ENCODE peak calls at places on chromosomes 4 and X, in six cellular contexts. One of them, this sample, is unnamed. For H3K36me3, the result is how much of the 10 kb centered on the place peaks cover.

GRCh38 chr4:1401409-1402020 is 4.7 kb downstream of the NKX1-1 start:
- DNase-seq in aorta: peak
- DNase-seq in colonic mucosa: no peak
- DNase-seq in sigmoid colon: peak
- DNase-seq in neuronal stem cell: no peak
- DNase-seq in naive thymus-derived CD4-positive, alpha-beta T cell: no peak
- DNase-seq in this sample: peak

GRCh38 chr4:158588285-158588684 is 66.6 kb downstream of the RXFP1 start:
- DNase-seq in aorta: no peak
- DNase-seq in colonic mucosa: no peak
- DNase-seq in sigmoid colon: no peak
- DNase-seq in neuronal stem cell: no peak
- DNase-seq in naive thymus-derived CD4-positive, alpha-beta T cell: no peak
- DNase-seq in this sample: no peak

GRCh38 chrX:723781-724180 is 93.2 kb downstream of the SHOX start:
- DNase-seq in aorta: no peak
- DNase-seq in colonic mucosa: no peak
- DNase-seq in sigmoid colon: peak
- DNase-seq in neuronal stem cell: no peak
- DNase-seq in naive thymus-derived CD4-positive, alpha-beta T cell: no peak
- DNase-seq in this sample: no peak

GRCh38 chr4:147447820-147448219 is 33.1 kb upstream of the EDNRA start:
- DNase-seq in aorta: no peak
- DNase-seq in colonic mucosa: no peak
- DNase-seq in sigmoid colon: no peak
- DNase-seq in neuronal stem cell: no peak
- DNase-seq in naive thymus-derived CD4-positive, alpha-beta T cell: no peak
- DNase-seq in this sample: no peak

GRCh38 chrX:53695901-53696300 is 9.4 kb upstream of the HUWE1 start:
- DNase-seq in aorta: no peak
- DNase-seq in colonic mucosa: no peak
- DNase-seq in sigmoid colon: no peak
- DNase-seq in neuronal stem cell: no peak
- DNase-seq in naive thymus-derived CD4-positive, alpha-beta T cell: no peak
- DNase-seq in this sample: no peak

GRCh38 chr4:34261799-34262314 is 1982.5 kb downstream of the ARAP2 start:
- DNase-seq in aorta: no peak
- DNase-seq in colonic mucosa: no peak
- DNase-seq in sigmoid colon: no peak
- DNase-seq in neuronal stem cell: no peak
- DNase-seq in naive thymus-derived CD4-positive, alpha-beta T cell: no peak
- DNase-seq in this sample: no peak

GRCh38 chr4:74794341-74794801 is at the start of gene BTC:
- DNase-seq in aorta: peak
- DNase-seq in colonic mucosa: peak
- DNase-seq in sigmoid colon: peak
- DNase-seq in neuronal stem cell: peak
- DNase-seq in naive thymus-derived CD4-positive, alpha-beta T cell: no peak
- DNase-seq in this sample: peak

GRCh38 chr4:10079951-10080873 is 36.4 kb downstream of the WDR1 start:
- DNase-seq in aorta: peak
- DNase-seq in colonic mucosa: peak
- DNase-seq in sigmoid colon: peak
- DNase-seq in neuronal stem cell: no peak
- DNase-seq in naive thymus-derived CD4-positive, alpha-beta T cell: no peak
- DNase-seq in this sample: peak

GRCh38 chrX:84187501-84188319 is at the start of gene RPS6KA6:
- DNase-seq in aorta: peak
- DNase-seq in colonic mucosa: peak
- DNase-seq in sigmoid colon: peak
- DNase-seq in neuronal stem cell: peak
- DNase-seq in naive thymus-derived CD4-positive, alpha-beta T cell: no peak
- DNase-seq in this sample: no peak

GRCh38 chr4:54661686-54662085 is 3.9 kb downstream of the KIT start:
- DNase-seq in aorta: no peak
- DNase-seq in colonic mucosa: no peak
- DNase-seq in sigmoid colon: no peak
- DNase-seq in neuronal stem cell: no peak
- DNase-seq in naive thymus-derived CD4-positive, alpha-beta T cell: no peak
- DNase-seq in this sample: no peak

GRCh38 chr4:70722199-70722791 is 531 bp downstream of the RUFY3 start:
- DNase-seq in aorta: no peak
- DNase-seq in colonic mucosa: no peak
- DNase-seq in sigmoid colon: no peak
- DNase-seq in neuronal stem cell: no peak
- DNase-seq in naive thymus-derived CD4-positive, alpha-beta T cell: no peak
- DNase-seq in this sample: no peak

GRCh38 chrX:37472836-37473235 is 98.6 kb upstream of the LANCL3 start:
- DNase-seq in aorta: no peak
- DNase-seq in colonic mucosa: no peak
- DNase-seq in sigmoid colon: no peak
- DNase-seq in neuronal stem cell: no peak
- DNase-seq in naive thymus-derived CD4-positive, alpha-beta T cell: no peak
- DNase-seq in this sample: no peak

GRCh38 chr4:81472249-81473085 is 760 bp upstream of the RASGEF1B start:
- DNase-seq in aorta: peak
- DNase-seq in colonic mucosa: no peak
- DNase-seq in sigmoid colon: peak
- DNase-seq in neuronal stem cell: peak
- DNase-seq in naive thymus-derived CD4-positive, alpha-beta T cell: no peak
- DNase-seq in this sample: no peak

GRCh38 chrX:86935988-86936387 is 581.6 kb upstream of the KLHL4 start:
- DNase-seq in aorta: no peak
- DNase-seq in colonic mucosa: no peak
- DNase-seq in sigmoid colon: no peak
- DNase-seq in neuronal stem cell: no peak
- DNase-seq in naive thymus-derived CD4-positive, alpha-beta T cell: no peak
- DNase-seq in this sample: no peak

GRCh38 chrX:140949231-140949630 is 53.2 kb upstream of the SPANXB1 start:
- DNase-seq in aorta: no peak
- DNase-seq in colonic mucosa: no peak
- DNase-seq in sigmoid colon: no peak
- DNase-seq in neuronal stem cell: no peak
- DNase-seq in naive thymus-derived CD4-positive, alpha-beta T cell: no peak
- DNase-seq in this sample: no peak

GRCh38 chrX:19443886-19444530 is 71.3 kb downstream of the MAP3K15 start:
- DNase-seq in aorta: no peak
- DNase-seq in colonic mucosa: no peak
- DNase-seq in sigmoid colon: no peak
- DNase-seq in neuronal stem cell: no peak
- DNase-seq in naive thymus-derived CD4-positive, alpha-beta T cell: no peak
- DNase-seq in this sample: no peak

DNA sequence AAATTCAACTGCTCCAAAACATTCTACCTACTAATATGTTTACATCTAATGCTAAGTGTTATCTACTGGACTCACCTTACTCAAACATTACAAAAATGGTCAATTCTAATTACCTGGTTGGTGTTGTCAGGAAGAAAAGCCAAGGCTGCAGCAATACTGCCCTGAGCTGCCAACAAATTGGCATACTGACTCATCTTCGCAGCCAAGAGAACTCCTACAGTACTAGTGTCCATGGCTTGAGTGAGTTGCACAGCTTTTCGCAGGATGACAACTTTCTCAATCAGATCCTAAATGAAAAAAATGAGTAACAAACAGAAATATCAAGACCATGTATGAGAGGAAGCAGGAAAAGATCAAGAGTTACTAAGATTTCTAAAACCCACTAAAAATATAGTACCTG is 39.6 kb downstream of the SEC31A start:
- DNase-seq in aorta: no peak
- DNase-seq in colonic mucosa: no peak
- DNase-seq in sigmoid colon: no peak
- DNase-seq in neuronal stem cell: no peak
- DNase-seq in naive thymus-derived CD4-positive, alpha-beta T cell: no peak
- DNase-seq in this sample: no peak
- H3K36me3 ChIP-seq in aorta: under half
- H3K36me3 ChIP-seq in colonic mucosa: under half
- H3K36me3 ChIP-seq in sigmoid colon: under half
- H3K36me3 ChIP-seq in neuronal stem cell: under half
- H3K36me3 ChIP-seq in naive thymus-derived CD4-positive, alpha-beta T cell: half or more
- H3K36me3 ChIP-seq in this sample: under half

DNA sequence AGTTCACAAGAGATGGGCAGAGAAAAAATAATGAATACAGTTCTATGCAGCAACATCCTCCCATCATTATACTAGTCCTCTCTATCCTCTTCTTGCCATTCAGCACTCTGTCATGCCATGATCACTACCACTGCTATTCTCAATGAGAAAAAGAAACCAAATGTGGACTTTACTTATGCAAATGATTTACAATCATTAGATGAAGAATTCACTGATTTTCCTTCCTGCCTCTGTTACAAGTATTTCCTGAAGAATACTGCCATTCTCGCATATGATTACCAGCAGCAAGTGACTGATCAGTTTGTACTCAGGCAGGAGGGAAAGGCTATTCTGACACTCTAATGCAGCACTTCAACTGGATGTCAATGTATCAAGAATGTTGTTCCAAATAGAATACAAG is 50.3 kb downstream of the WDFY3 start:
- DNase-seq in aorta: no peak
- DNase-seq in colonic mucosa: no peak
- DNase-seq in sigmoid colon: no peak
- DNase-seq in neuronal stem cell: no peak
- DNase-seq in naive thymus-derived CD4-positive, alpha-beta T cell: no peak
- DNase-seq in this sample: no peak
- H3K36me3 ChIP-seq in aorta: under half
- H3K36me3 ChIP-seq in colonic mucosa: under half
- H3K36me3 ChIP-seq in sigmoid colon: under half
- H3K36me3 ChIP-seq in neuronal stem cell: under half
- H3K36me3 ChIP-seq in naive thymus-derived CD4-positive, alpha-beta T cell: under half
- H3K36me3 ChIP-seq in this sample: under half

DNA sequence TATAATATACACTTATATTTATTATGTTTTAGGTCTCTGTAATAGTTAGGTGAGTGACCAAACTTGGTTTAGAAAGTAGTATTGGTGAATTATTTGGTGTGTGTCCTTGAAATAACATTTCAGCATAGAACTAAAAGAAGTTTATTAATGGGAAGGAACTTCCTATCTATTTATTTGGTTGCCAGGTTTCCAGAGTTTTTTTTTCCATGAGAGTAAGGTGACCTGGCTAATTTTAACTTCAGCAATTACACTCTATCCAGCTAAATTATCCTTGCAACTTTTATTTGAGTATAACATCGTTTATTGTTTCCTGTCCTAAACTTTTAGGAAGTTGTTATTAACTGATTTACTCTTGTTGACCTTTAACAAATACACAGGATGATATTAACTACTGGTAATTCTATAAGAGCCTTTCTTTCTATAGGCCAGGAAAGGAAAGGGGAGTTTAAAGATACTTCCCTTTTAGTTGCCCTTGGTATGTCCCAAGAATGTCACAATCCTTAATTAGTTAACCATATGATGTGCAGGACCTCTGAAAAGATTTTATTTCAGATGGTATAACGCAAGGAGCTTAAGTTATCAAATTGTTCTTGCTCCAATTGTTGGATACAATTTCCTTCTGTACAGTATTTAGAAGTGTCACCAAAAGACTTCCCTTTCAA is 18.9 kb downstream of the PRDM8 start:
- DNase-seq in aorta: no peak
- DNase-seq in colonic mucosa: no peak
- DNase-seq in sigmoid colon: no peak
- DNase-seq in neuronal stem cell: no peak
- DNase-seq in naive thymus-derived CD4-positive, alpha-beta T cell: no peak
- DNase-seq in this sample: no peak
- H3K36me3 ChIP-seq in aorta: under half
- H3K36me3 ChIP-seq in colonic mucosa: under half
- H3K36me3 ChIP-seq in sigmoid colon: under half
- H3K36me3 ChIP-seq in neuronal stem cell: under half
- H3K36me3 ChIP-seq in naive thymus-derived CD4-positive, alpha-beta T cell: under half
- H3K36me3 ChIP-seq in this sample: under half

GRCh38 chrX:48997865-48998264 is 4.2 kb downstream of the GRIPAP1 start:
- DNase-seq in aorta: no peak
- DNase-seq in colonic mucosa: no peak
- DNase-seq in sigmoid colon: no peak
- DNase-seq in neuronal stem cell: no peak
- DNase-seq in naive thymus-derived CD4-positive, alpha-beta T cell: no peak
- DNase-seq in this sample: no peak

GRCh38 chrX:48989483-48989882 is 12.6 kb downstream of the GRIPAP1 start:
- DNase-seq in aorta: no peak
- DNase-seq in colonic mucosa: no peak
- DNase-seq in sigmoid colon: peak
- DNase-seq in neuronal stem cell: no peak
- DNase-seq in naive thymus-derived CD4-positive, alpha-beta T cell: no peak
- DNase-seq in this sample: no peak

GRCh38 chrX:48997455-48997854 is 4.6 kb downstream of the GRIPAP1 start:
- DNase-seq in aorta: no peak
- DNase-seq in colonic mucosa: no peak
- DNase-seq in sigmoid colon: no peak
- DNase-seq in neuronal stem cell: no peak
- DNase-seq in naive thymus-derived CD4-positive, alpha-beta T cell: no peak
- DNase-seq in this sample: no peak

GRCh38 chrX:48996969-48997368 is 5.1 kb downstream of the GRIPAP1 start:
- DNase-seq in aorta: no peak
- DNase-seq in colonic mucosa: no peak
- DNase-seq in sigmoid colon: no peak
- DNase-seq in neuronal stem cell: no peak
- DNase-seq in naive thymus-derived CD4-positive, alpha-beta T cell: peak
- DNase-seq in this sample: no peak

GRCh38 chrX:48992341-48992740 is 9.7 kb downstream of the GRIPAP1 start:
- DNase-seq in aorta: no peak
- DNase-seq in colonic mucosa: no peak
- DNase-seq in sigmoid colon: peak
- DNase-seq in neuronal stem cell: no peak
- DNase-seq in naive thymus-derived CD4-positive, alpha-beta T cell: no peak
- DNase-seq in this sample: no peak
- H3K36me3 ChIP-seq in aorta: under half
- H3K36me3 ChIP-seq in colonic mucosa: under half
- H3K36me3 ChIP-seq in sigmoid colon: under half
- H3K36me3 ChIP-seq in neuronal stem cell: under half
- H3K36me3 ChIP-seq in naive thymus-derived CD4-positive, alpha-beta T cell: half or more
- H3K36me3 ChIP-seq in this sample: under half

This sample was measured in Peyer's patch.